ENCODE peak calls at places on chromosomes 1 and 21, in nine cellular contexts. One of them, this sample, is unnamed.

GRCh38 chr1:203268901-203269653 is 36.2 kb upstream of the BTG2 start:
- DNase-seq in lower lobe of right lung: no peak
- DNase-seq in OCI-LY7: peak
- DNase-seq in body of pancreas: peak
- DNase-seq in pancreas: no peak
- DNase-seq in heart right ventricle: no peak
- DNase-seq in suprapubic skin: no peak
- DNase-seq in fibroblast of mammary gland: peak
- DNase-seq in left ventricle myocardium inferior: no peak
- DNase-seq in this sample: peak

GRCh38 chr1:199931666-199932377 is 95.7 kb upstream of the NR5A2 start:
- DNase-seq in suprapubic skin: no peak
- DNase-seq in body of pancreas: peak
- DNase-seq in heart right ventricle: no peak
- DNase-seq in lower lobe of right lung: no peak
- DNase-seq in fibroblast of mammary gland: peak
- DNase-seq in left ventricle myocardium inferior: no peak
- DNase-seq in OCI-LY7: peak
- DNase-seq in pancreas: no peak
- DNase-seq in this sample: no peak

GRCh38 chr1:114735479-114735878 is 18.9 kb upstream of the NRAS start:
- DNase-seq in pancreas: no peak
- DNase-seq in fibroblast of mammary gland: no peak
- DNase-seq in OCI-LY7: no peak
- DNase-seq in left ventricle myocardium inferior: no peak
- DNase-seq in body of pancreas: no peak
- DNase-seq in suprapubic skin: no peak
- DNase-seq in lower lobe of right lung: no peak
- DNase-seq in heart right ventricle: no peak
- DNase-seq in this sample: no peak

GRCh38 chr1:2499986-2500596 is 24.0 kb downstream of the PLCH2 start:
- DNase-seq in OCI-LY7: peak
- DNase-seq in fibroblast of mammary gland: no peak
- DNase-seq in body of pancreas: no peak
- DNase-seq in pancreas: no peak
- DNase-seq in heart right ventricle: no peak
- DNase-seq in left ventricle myocardium inferior: no peak
- DNase-seq in lower lobe of right lung: no peak
- DNase-seq in suprapubic skin: no peak
- DNase-seq in this sample: no peak

GRCh38 chr1:215569987-215570824 is 3.1 kb downstream of the KCTD3 start:
- DNase-seq in suprapubic skin: no peak
- DNase-seq in heart right ventricle: no peak
- DNase-seq in lower lobe of right lung: no peak
- DNase-seq in fibroblast of mammary gland: no peak
- DNase-seq in OCI-LY7: no peak
- DNase-seq in left ventricle myocardium inferior: no peak
- DNase-seq in pancreas: no peak
- DNase-seq in body of pancreas: no peak
- DNase-seq in this sample: peak

GRCh38 chr1:119279441-119280415 is 88.9 kb upstream of the HAO2 start:
- DNase-seq in pancreas: no peak
- DNase-seq in OCI-LY7: no peak
- DNase-seq in heart right ventricle: no peak
- DNase-seq in lower lobe of right lung: no peak
- DNase-seq in suprapubic skin: no peak
- DNase-seq in left ventricle myocardium inferior: no peak
- DNase-seq in body of pancreas: no peak
- DNase-seq in fibroblast of mammary gland: peak
- DNase-seq in this sample: no peak

GRCh38 chr1:116537439-116537838 is 33.4 kb downstream of the CD58 start:
- DNase-seq in left ventricle myocardium inferior: no peak
- DNase-seq in fibroblast of mammary gland: peak
- DNase-seq in pancreas: no peak
- DNase-seq in suprapubic skin: no peak
- DNase-seq in lower lobe of right lung: no peak
- DNase-seq in heart right ventricle: no peak
- DNase-seq in body of pancreas: no peak
- DNase-seq in OCI-LY7: no peak
- DNase-seq in this sample: no peak

GRCh38 chr21:44728716-44729115 is 17.3 kb upstream of the TSPEAR start:
- DNase-seq in pancreas: no peak
- DNase-seq in heart right ventricle: no peak
- DNase-seq in suprapubic skin: peak
- DNase-seq in lower lobe of right lung: no peak
- DNase-seq in body of pancreas: no peak
- DNase-seq in fibroblast of mammary gland: no peak
- DNase-seq in OCI-LY7: no peak
- DNase-seq in left ventricle myocardium inferior: no peak
- DNase-seq in this sample: no peak

GRCh38 chr1:212470059-212470458 is 37.3 kb downstream of the NENF start:
- DNase-seq in body of pancreas: peak
- DNase-seq in fibroblast of mammary gland: peak
- DNase-seq in heart right ventricle: peak
- DNase-seq in pancreas: no peak
- DNase-seq in OCI-LY7: no peak
- DNase-seq in suprapubic skin: peak
- DNase-seq in left ventricle myocardium inferior: peak
- DNase-seq in lower lobe of right lung: no peak
- DNase-seq in this sample: no peak

GRCh38 chr1:228148971-228149340 is 774 bp upstream of the GJC2 start:
- DNase-seq in left ventricle myocardium inferior: no peak
- DNase-seq in OCI-LY7: no peak
- DNase-seq in lower lobe of right lung: no peak
- DNase-seq in fibroblast of mammary gland: no peak
- DNase-seq in heart right ventricle: peak
- DNase-seq in suprapubic skin: no peak
- DNase-seq in body of pancreas: peak
- DNase-seq in pancreas: peak
- DNase-seq in this sample: no peak

GRCh38 chr1:178282949-178283367 is 189.1 kb downstream of the RASAL2 start:
- DNase-seq in OCI-LY7: no peak
- DNase-seq in left ventricle myocardium inferior: no peak
- DNase-seq in pancreas: no peak
- DNase-seq in lower lobe of right lung: no peak
- DNase-seq in heart right ventricle: no peak
- DNase-seq in body of pancreas: no peak
- DNase-seq in fibroblast of mammary gland: peak
- DNase-seq in suprapubic skin: no peak
- DNase-seq in this sample: no peak

GRCh38 chr1:160293020-160293968 is 8.4 kb upstream of the PEX19 start:
- DNase-seq in OCI-LY7: no peak
- DNase-seq in lower lobe of right lung: no peak
- DNase-seq in left ventricle myocardium inferior: no peak
- DNase-seq in body of pancreas: no peak
- DNase-seq in heart right ventricle: no peak
- DNase-seq in pancreas: no peak
- DNase-seq in suprapubic skin: no peak
- DNase-seq in fibroblast of mammary gland: peak
- DNase-seq in this sample: no peak

GRCh38 chr21:46078984-46079356 is 18.9 kb upstream of the COL6A2 start:
- DNase-seq in fibroblast of mammary gland: peak
- DNase-seq in left ventricle myocardium inferior: no peak
- DNase-seq in heart right ventricle: peak
- DNase-seq in pancreas: no peak
- DNase-seq in lower lobe of right lung: peak
- DNase-seq in body of pancreas: no peak
- DNase-seq in suprapubic skin: no peak
- DNase-seq in OCI-LY7: no peak
- DNase-seq in this sample: no peak

GRCh38 chr1:21594935-21595897 is 73.9 kb downstream of the RAP1GAP start:
- DNase-seq in heart right ventricle: peak
- DNase-seq in pancreas: peak
- DNase-seq in lower lobe of right lung: peak
- DNase-seq in OCI-LY7: peak
- DNase-seq in suprapubic skin: no peak
- DNase-seq in left ventricle myocardium inferior: peak
- DNase-seq in fibroblast of mammary gland: peak
- DNase-seq in body of pancreas: peak
- DNase-seq in this sample: no peak

GRCh38 chr1:101312192-101312591 is 75.4 kb downstream of the S1PR1 start:
- DNase-seq in body of pancreas: no peak
- DNase-seq in OCI-LY7: no peak
- DNase-seq in heart right ventricle: no peak
- DNase-seq in suprapubic skin: no peak
- DNase-seq in left ventricle myocardium inferior: no peak
- DNase-seq in lower lobe of right lung: no peak
- DNase-seq in fibroblast of mammary gland: no peak
- DNase-seq in pancreas: no peak
- DNase-seq in this sample: no peak

GRCh38 chr1:111510003-111510380 is 6.6 kb upstream of the ADORA3 start:
- DNase-seq in lower lobe of right lung: no peak
- DNase-seq in fibroblast of mammary gland: no peak
- DNase-seq in OCI-LY7: no peak
- DNase-seq in suprapubic skin: no peak
- DNase-seq in pancreas: no peak
- DNase-seq in body of pancreas: no peak
- DNase-seq in heart right ventricle: peak
- DNase-seq in left ventricle myocardium inferior: peak
- DNase-seq in this sample: no peak

GRCh38 chr1:111504097-111504496 is 664 bp upstream of the ADORA3 start:
- DNase-seq in suprapubic skin: no peak
- DNase-seq in fibroblast of mammary gland: no peak
- DNase-seq in lower lobe of right lung: no peak
- DNase-seq in pancreas: no peak
- DNase-seq in body of pancreas: no peak
- DNase-seq in OCI-LY7: no peak
- DNase-seq in left ventricle myocardium inferior: no peak
- DNase-seq in heart right ventricle: no peak
- DNase-seq in this sample: no peak

GRCh38 chr1:111506561-111506960 is 3.1 kb upstream of the ADORA3 start:
- DNase-seq in fibroblast of mammary gland: no peak
- DNase-seq in left ventricle myocardium inferior: no peak
- DNase-seq in suprapubic skin: no peak
- DNase-seq in heart right ventricle: no peak
- DNase-seq in body of pancreas: no peak
- DNase-seq in pancreas: no peak
- DNase-seq in OCI-LY7: no peak
- DNase-seq in lower lobe of right lung: no peak
- DNase-seq in this sample: no peak

GRCh38 chr1:111505641-111506119 is 2.2 kb upstream of the ADORA3 start:
- DNase-seq in pancreas: no peak
- DNase-seq in suprapubic skin: no peak
- DNase-seq in heart right ventricle: no peak
- DNase-seq in OCI-LY7: peak
- DNase-seq in fibroblast of mammary gland: no peak
- DNase-seq in body of pancreas: no peak
- DNase-seq in lower lobe of right lung: no peak
- DNase-seq in left ventricle myocardium inferior: no peak
- DNase-seq in this sample: no peak

GRCh38 chr1:111507411-111508201 is 4.2 kb upstream of the ADORA3 start:
- DNase-seq in pancreas: peak
- DNase-seq in heart right ventricle: peak
- DNase-seq in body of pancreas: peak
- DNase-seq in OCI-LY7: peak
- DNase-seq in fibroblast of mammary gland: peak
- DNase-seq in lower lobe of right lung: peak
- DNase-seq in left ventricle myocardium inferior: peak
- DNase-seq in suprapubic skin: peak
- DNase-seq in this sample: peak
- H3K4me3 ChIP-seq in pancreas: peak
- H3K4me3 ChIP-seq in heart right ventricle: peak
- H3K4me3 ChIP-seq in body of pancreas: no peak
- H3K4me3 ChIP-seq in OCI-LY7: peak
- H3K4me3 ChIP-seq in fibroblast of mammary gland: peak
- H3K4me3 ChIP-seq in lower lobe of right lung: peak
- H3K4me3 ChIP-seq in left ventricle myocardium inferior: peak
- H3K4me3 ChIP-seq in suprapubic skin: peak
- H3K4me3 ChIP-seq in this sample: peak

GRCh38 chr1:17950728-17951127 is 156.9 kb upstream of the IGSF21 start:
- DNase-seq in body of pancreas: no peak
- DNase-seq in suprapubic skin: no peak
- DNase-seq in left ventricle myocardium inferior: no peak
- DNase-seq in heart right ventricle: no peak
- DNase-seq in lower lobe of right lung: no peak
- DNase-seq in OCI-LY7: no peak
- DNase-seq in pancreas: no peak
- DNase-seq in fibroblast of mammary gland: no peak
- DNase-seq in this sample: no peak
- TF ChIP-seq CTCF in body of pancreas: no peak
- TF ChIP-seq CTCF in suprapubic skin: no peak
- TF ChIP-seq CTCF in left ventricle myocardium inferior: no peak
- TF ChIP-seq CTCF in heart right ventricle: no peak
- TF ChIP-seq CTCF in lower lobe of right lung: no peak
- TF ChIP-seq CTCF in OCI-LY7: no peak
- TF ChIP-seq CTCF in pancreas: no peak
- TF ChIP-seq CTCF in fibroblast of mammary gland: no peak
- TF ChIP-seq CTCF in this sample: no peak

GRCh38 chr1:11891433-11892186 is 32.9 kb upstream of the NPPB start:
- DNase-seq in OCI-LY7: no peak
- DNase-seq in fibroblast of mammary gland: no peak
- DNase-seq in left ventricle myocardium inferior: no peak
- DNase-seq in pancreas: no peak
- DNase-seq in suprapubic skin: no peak
- DNase-seq in lower lobe of right lung: no peak
- DNase-seq in body of pancreas: no peak
- DNase-seq in heart right ventricle: no peak
- DNase-seq in this sample: no peak

GRCh38 chr1:11898831-11899467 is 27.3 kb downstream of the KIAA2013 start:
- DNase-seq in fibroblast of mammary gland: no peak
- DNase-seq in heart right ventricle: no peak
- DNase-seq in lower lobe of right lung: no peak
- DNase-seq in pancreas: no peak
- DNase-seq in body of pancreas: no peak
- DNase-seq in left ventricle myocardium inferior: no peak
- DNase-seq in OCI-LY7: no peak
- DNase-seq in suprapubic skin: no peak
- DNase-seq in this sample: no peak

GRCh38 chr1:11888877-11889208 is 30.1 kb upstream of the NPPB start:
- DNase-seq in heart right ventricle: no peak
- DNase-seq in body of pancreas: no peak
- DNase-seq in suprapubic skin: no peak
- DNase-seq in pancreas: no peak
- DNase-seq in OCI-LY7: no peak
- DNase-seq in fibroblast of mammary gland: no peak
- DNase-seq in lower lobe of right lung: no peak
- DNase-seq in left ventricle myocardium inferior: no peak
- DNase-seq in this sample: no peak

GRCh38 chr1:11898086-11898785 is 28.0 kb downstream of the KIAA2013 start:
- DNase-seq in body of pancreas: no peak
- DNase-seq in suprapubic skin: no peak
- DNase-seq in left ventricle myocardium inferior: no peak
- DNase-seq in lower lobe of right lung: no peak
- DNase-seq in pancreas: no peak
- DNase-seq in heart right ventricle: no peak
- DNase-seq in OCI-LY7: no peak
- DNase-seq in fibroblast of mammary gland: no peak
- DNase-seq in this sample: no peak

GRCh38 chr1:11893907-11894251 is 32.3 kb downstream of the KIAA2013 start:
- DNase-seq in lower lobe of right lung: peak
- DNase-seq in fibroblast of mammary gland: peak
- DNase-seq in body of pancreas: peak
- DNase-seq in OCI-LY7: peak
- DNase-seq in suprapubic skin: no peak
- DNase-seq in pancreas: peak
- DNase-seq in left ventricle myocardium inferior: peak
- DNase-seq in heart right ventricle: peak
- DNase-seq in this sample: no peak
- H3K4me3 ChIP-seq in lower lobe of right lung: no peak
- H3K4me3 ChIP-seq in fibroblast of mammary gland: no peak
- H3K4me3 ChIP-seq in body of pancreas: no peak
- H3K4me3 ChIP-seq in OCI-LY7: no peak
- H3K4me3 ChIP-seq in suprapubic skin: no peak
- H3K4me3 ChIP-seq in pancreas: no peak
- H3K4me3 ChIP-seq in left ventricle myocardium inferior: no peak
- H3K4me3 ChIP-seq in heart right ventricle: no peak
- H3K4me3 ChIP-seq in this sample: no peak

GRCh38 chr1:48249868-48250267 is 27.4 kb downstream of the SLC5A9 start:
- DNase-seq in pancreas: no peak
- DNase-seq in body of pancreas: no peak
- DNase-seq in fibroblast of mammary gland: no peak
- DNase-seq in heart right ventricle: no peak
- DNase-seq in left ventricle myocardium inferior: no peak
- DNase-seq in OCI-LY7: no peak
- DNase-seq in lower lobe of right lung: no peak
- DNase-seq in suprapubic skin: no peak
- DNase-seq in this sample: no peak
- TF ChIP-seq CTCF in pancreas: no peak
- TF ChIP-seq CTCF in body of pancreas: no peak
- TF ChIP-seq CTCF in fibroblast of mammary gland: no peak
- TF ChIP-seq CTCF in heart right ventricle: no peak
- TF ChIP-seq CTCF in left ventricle myocardium inferior: no peak
- TF ChIP-seq CTCF in OCI-LY7: no peak
- TF ChIP-seq CTCF in lower lobe of right lung: no peak
- TF ChIP-seq CTCF in suprapubic skin: no peak
- TF ChIP-seq CTCF in this sample: no peak